ENCODE peak calls at places on chromosomes 7 and 10, in four cellular contexts. M, C, V and N are unnamed samples.

GRCh38 chr7:132666076-132666775 is 90.0 kb upstream of the PLXNA4 start:
- DNase-seq in M (no peak), C (no peak), V (no peak), N (no peak)

GRCh38 chr7:112930787-112931186 is 140.6 kb upstream of the TMEM168 start:
- DNase-seq in M (no peak), C (peak; percentile 87), V (no peak), N (no peak)

GRCh38 chr7:8443871-8444756 is 10.7 kb downstream of the NXPH1 start:
- DNase-seq in C (no peak), M (no peak), V (no peak), N (no peak)

GRCh38 chr10:80503584-80504157 is 34.0 kb upstream of the SH2D4B start:
- DNase-seq in C (no peak), V (no peak), M (no peak), N (no peak)

GRCh38 chr7:158935062-158935461 is 78.7 kb downstream of the DYNC2I1 start:
- DNase-seq in V (no peak), C (no peak), M (no peak), N (no peak)

GRCh38 chr10:25683291-25683690 is 250.7 kb upstream of the MYO3A start:
- DNase-seq in V (no peak), C (no peak), M (no peak), N (no peak)

GRCh38 chr7:50626971-50627370 is 61.8 kb upstream of the DDC start:
- DNase-seq in M (no peak), V (no peak), C (no peak), N (no peak)

GRCh38 chr10:123529146-123529760 is 136.9 kb upstream of the GPR26 start:
- DNase-seq in V (no peak), M (no peak), C (no peak), N (no peak)

GRCh38 chr10:33154590-33154989 is 179.9 kb downstream of the NRP1 start:
- DNase-seq in C (peak; percentile 59), V (no peak), M (no peak), N (no peak)

GRCh38 chr7:150942591-150943452 is 35.3 kb downstream of the KCNH2 start:
- DNase-seq in M (no peak), C (no peak), V (no peak), N (no peak)

GRCh38 chr10:124588736-124589451 is 127.3 kb downstream of the LHPP start:
- DNase-seq in M (no peak), V (no peak), C (peak; percentile 49), N (no peak)

GRCh38 chr7:2719007-2719406 is 31.0 kb downstream of the AMZ1 start:
- DNase-seq in C (no peak), M (peak; percentile 38), V (no peak), N (peak; percentile 49)

GRCh38 chr10:37754538-37755323 is 102.7 kb downstream of the ZNF248 start:
- DNase-seq in C (no peak), M (no peak), V (no peak), N (peak; percentile 22)

GRCh38 chr10:42979181-42979580 is 97.7 kb upstream of the RET start:
- DNase-seq in M (no peak), C (no peak), V (peak; percentile 24), N (no peak)

GRCh38 chr7:139720705-139721231 is 57.0 kb downstream of the HIPK2 start:
- DNase-seq in V (no peak), C (no peak), M (no peak), N (peak; percentile 12)

GRCh38 chr7:21497072-21497471 is 45.8 kb upstream of the DNAH11 start:
- DNase-seq in M (no peak), C (no peak), V (no peak), N (no peak)

GRCh38 chr7:20348408-20348807 is 17.7 kb downstream of the ITGB8 start:
- DNase-seq in M (no peak), V (no peak), C (no peak), N (no peak)

GRCh38 chr10:58780481-58780880 is 267.8 kb downstream of the BICC1 start:
- DNase-seq in C (peak; percentile 57), V (no peak), M (no peak), N (no peak)

GRCh38 chr10:12483996-12484944 is 134.9 kb downstream of the CAMK1D start:
- DNase-seq in M (no peak), C (no peak), V (peak; percentile 26), N (peak; percentile 93)

GRCh38 chr7:112504093-112504695 is 23.4 kb downstream of the LSMEM1 start:
- DNase-seq in C (no peak), M (no peak), V (no peak), N (no peak)

GRCh38 chr7:25906003-25906402 is 246.0 kb upstream of the NFE2L3 start:
- DNase-seq in V (no peak), M (no peak), C (no peak), N (no peak)

GRCh38 chr7:76383089-76383944 is 24.5 kb upstream of the YWHAG start:
- DNase-seq in V (no peak), M (no peak), C (peak; percentile 26), N (peak; percentile 57)

GRCh38 chr10:107671968-107672367 is 507.5 kb upstream of the SORCS1 start:
- DNase-seq in M (no peak), V (no peak), C (no peak), N (no peak)

GRCh38 chr10:130000918-130001317 is 36.8 kb upstream of the EBF3 start:
- DNase-seq in V (no peak), M (no peak), C (no peak), N (no peak)

GRCh38 chr10:53122265-53122664 is 349.7 kb upstream of the MBL2 start:
- DNase-seq in M (no peak), V (no peak), C (no peak), N (no peak)

GRCh38 chr10:98373691-98374090 is 41.3 kb downstream of the PYROXD2 start:
- DNase-seq in V (no peak), C (no peak), M (no peak), N (no peak)

GRCh38 chr10:85993840-85994507 is 372.6 kb downstream of the GRID1 start:
- DNase-seq in V (no peak), M (no peak), C (no peak), N (no peak)

GRCh38 chr7:128082431-128082830 is 51.2 kb upstream of the LRRC4 start:
- DNase-seq in V (no peak), C (no peak), M (no peak), N (no peak)

GRCh38 chr7:140230517-140230861 is 53.7 kb upstream of the KDM7A start:
- DNase-seq in C (no peak), M (peak; percentile 67), V (no peak), N (no peak)

GRCh38 chr10:1643161-1643910 is 94.0 kb downstream of the ADARB2 start:
- DNase-seq in V (no peak), M (no peak), C (no peak), N (peak; percentile 47)

GRCh38 chr7:64183126-64183742 is 23.8 kb upstream of the ZNF735 start:
- DNase-seq in M (peak; percentile 24), V (no peak), C (no peak), N (no peak)

GRCh38 chr7:353746-354325 is 63.9 kb downstream of the FOXL3 start:
- DNase-seq in M (no peak), V (no peak), C (peak; percentile 77), N (no peak)

GRCh38 chr7:99403764-99404163 is 4.6 kb downstream of the PDAP1 start:
- DNase-seq in C (no peak), V (no peak), M (no peak), N (no peak)

GRCh38 chr10:73991846-73992245 is 6.1 kb upstream of the VCL start:
- DNase-seq in C (no peak), V (no peak), M (peak; percentile 52), N (no peak)

GRCh38 chr7:17333227-17333626 is 34.8 kb downstream of the AHR start:
- DNase-seq in V (no peak), M (no peak), C (peak; percentile 19), N (no peak)

GRCh38 chr7:27424231-27424630 is 181.6 kb downstream of the EVX1 start:
- DNase-seq in C (no peak), V (no peak), M (no peak), N (no peak)

GRCh38 chr10:3803295-3803883 is 18.4 kb upstream of the KLF6 start:
- DNase-seq in V (no peak), C (peak; percentile 35), M (no peak), N (no peak)